ENCODE peak calls at places on chromosome 15, in four cellular contexts. U is activated CD4-positive, alpha-beta T cell treated with anti-CD3 and anti-CD28 coated beads, Interleukin-2, amount 50 U/mL, for 4 hours; I is stimulated activated effector memory CD8-positive, alpha-beta T cell treated with anti-CD3 and anti-CD28 coated beads, Interleukin-12 subunit alpha, Interleukin-12 subunit beta, amount 100 ng/mL, for 72 hours; E is HTR-8/SVneo. B is an unnamed sample.

GRCh38 chr15:92958105-92958504 is 58.0 kb downstream of the CHD2 start:
- DNase-seq in U (peak; percentile 42), I (peak; percentile 18), E (no peak), B (peak; percentile 25)

GRCh38 chr15:81548350-81549116 is 174.5 kb upstream of the TMC3 start:
- DNase-seq in U (no peak), I (no peak), E (no peak), B (no peak)

GRCh38 chr15:40991355-40991754 is 38.1 kb downstream of the CHAC1 start:
- DNase-seq in U (no peak), I (no peak), E (no peak), B (no peak)

GRCh38 chr15:98648654-98649537 is 557 bp downstream of the IGF1R start:
- DNase-seq in U (no peak), I (no peak), E (no peak), B (no peak)

GRCh38 chr15:63288778-63289378 is 11.5 kb downstream of the APH1B start:
- DNase-seq in U (no peak), I (no peak), E (peak; percentile 43), B (no peak)

GRCh38 chr15:70149667-70150404 is 52.1 kb upstream of the TLE3 start:
- DNase-seq in U (no peak), I (no peak), E (no peak), B (no peak)

GRCh38 chr15:100860829-100861510 is 18.7 kb upstream of the ALDH1A3 start:
- DNase-seq in U (no peak), I (no peak), E (no peak), B (no peak)

GRCh38 chr15:45378913-45379262 is 544 bp upstream of the GATM start:
- DNase-seq in U (no peak), I (no peak), E (no peak), B (no peak)

GRCh38 chr15:92898988-92899909 is 875 bp upstream of the CHD2 start:
- DNase-seq in U (no peak), I (no peak), E (no peak), B (no peak)